ENCODE peak calls at places on chromosomes 2 and 18, in seven cellular contexts. I, M, S, G, F, V and A are unnamed samples.

GRCh38 chr18:79546781-79547272 is 132.8 kb upstream of the CTDP1 start:
- DNase-seq in I (peak), M (no peak), F (peak), G (no peak), S (no peak), V (no peak), A (peak)

GRCh38 chr2:9285385-9285784 is 78.8 kb downstream of the ASAP2 start:
- DNase-seq in F (no peak), M (no peak), S (no peak), G (no peak), V (no peak), I (no peak), A (no peak)

GRCh38 chr2:194383404-194383803 is 1273.6 kb upstream of the SLC39A10 start:
- DNase-seq in M (no peak), S (no peak), V (peak), G (peak), F (no peak), I (no peak), A (no peak)

GRCh38 chr18:12934454-12935071 is 13.2 kb upstream of the SEH1L start:
- DNase-seq in M (peak), G (peak), F (peak), S (peak), I (peak), V (peak), A (peak)

GRCh38 chr2:240662681-240663080 is 20.0 kb downstream of the AQP12B start:
- DNase-seq in M (no peak), G (peak), V (peak), S (no peak), I (peak), F (no peak), A (no peak)

GRCh38 chr2:157304811-157305712 is 20.6 kb downstream of the ERMN start:
- DNase-seq in M (no peak), G (peak), S (no peak), V (peak), I (no peak), F (no peak), A (peak)

GRCh38 chr2:237790353-237790752 is 8.2 kb upstream of the RBM44 start:
- DNase-seq in G (peak), M (no peak), V (peak), F (no peak), I (no peak), S (no peak), A (no peak)

GRCh38 chr2:239775623-239776440 is 249.3 kb downstream of the NDUFA10 start:
- DNase-seq in M (no peak), I (peak), S (no peak), G (no peak), F (no peak), V (no peak), A (no peak)

GRCh38 chr2:186164325-186164724 is 321.7 kb upstream of the ZC3H15 start:
- DNase-seq in G (no peak), S (no peak), F (no peak), I (no peak), M (no peak), V (no peak), A (no peak)

GRCh38 chr2:199460101-199460671 is 2.4 kb upstream of the SATB2 start:
- DNase-seq in M (no peak), G (peak), V (peak), S (no peak), I (no peak), F (no peak), A (no peak)

GRCh38 chr2:190511104-190511503 is 23.4 kb downstream of the NEMP2 start:
- DNase-seq in V (peak), M (no peak), S (no peak), F (no peak), G (peak), I (no peak), A (no peak)

GRCh38 chr2:105179469-105180372 is 61.8 kb upstream of the GPR45 start:
- DNase-seq in I (peak), M (no peak), F (peak), V (peak), S (peak), G (peak), A (peak)

GRCh38 chr2:54658548-54659207 is 64.8 kb upstream of the EML6 start:
- DNase-seq in G (peak), S (no peak), F (no peak), M (no peak), V (peak), I (no peak), A (no peak)

GRCh38 chr18:8982416-8983183 is 119.9 kb upstream of the NDUFV2 start:
- DNase-seq in G (peak), S (peak), M (no peak), V (peak), F (no peak), I (peak), A (peak)

GRCh38 chr18:9419956-9420631 is 55.2 kb upstream of the RALBP1 start:
- DNase-seq in S (no peak), I (no peak), M (no peak), F (no peak), G (peak), V (peak), A (no peak)

GRCh38 chr2:237405605-237406004 is 8.4 kb downstream of the COL6A3 start:
- DNase-seq in I (no peak), G (no peak), F (no peak), M (no peak), S (no peak), V (peak), A (no peak)

GRCh38 chr2:192437653-192438052 is 242.9 kb upstream of the TMEFF2 start:
- DNase-seq in F (no peak), S (no peak), M (no peak), V (no peak), G (no peak), I (no peak), A (peak)

GRCh38 chr18:59631583-59632181 is 65.5 kb downstream of the CCBE1 start:
- DNase-seq in V (peak), S (no peak), I (peak), M (no peak), F (no peak), G (peak), A (no peak)

GRCh38 chr2:40797115-40797514 is 345.2 kb upstream of the SLC8A1 start:
- DNase-seq in V (peak), G (peak), M (no peak), S (no peak), I (no peak), F (no peak), A (no peak)

GRCh38 chr18:23805898-23806297 is 116.6 kb downstream of the LAMA3 start:
- DNase-seq in G (peak), F (no peak), V (peak), S (no peak), M (no peak), I (no peak), A (no peak)

GRCh38 chr2:30439879-30440278 is 7.2 kb upstream of the LCLAT1 start:
- DNase-seq in F (no peak), I (no peak), G (no peak), S (no peak), M (no peak), V (no peak), A (no peak)

GRCh38 chr2:168025487-168026203 is 221.8 kb downstream of the STK39 start:
- DNase-seq in S (no peak), V (peak), F (no peak), M (no peak), G (no peak), I (no peak), A (no peak)

GRCh38 chr2:23432531-23432930 is 47.6 kb downstream of the KLHL29 start:
- DNase-seq in G (no peak), S (no peak), V (no peak), M (no peak), F (peak), I (peak), A (no peak)

DNA sequence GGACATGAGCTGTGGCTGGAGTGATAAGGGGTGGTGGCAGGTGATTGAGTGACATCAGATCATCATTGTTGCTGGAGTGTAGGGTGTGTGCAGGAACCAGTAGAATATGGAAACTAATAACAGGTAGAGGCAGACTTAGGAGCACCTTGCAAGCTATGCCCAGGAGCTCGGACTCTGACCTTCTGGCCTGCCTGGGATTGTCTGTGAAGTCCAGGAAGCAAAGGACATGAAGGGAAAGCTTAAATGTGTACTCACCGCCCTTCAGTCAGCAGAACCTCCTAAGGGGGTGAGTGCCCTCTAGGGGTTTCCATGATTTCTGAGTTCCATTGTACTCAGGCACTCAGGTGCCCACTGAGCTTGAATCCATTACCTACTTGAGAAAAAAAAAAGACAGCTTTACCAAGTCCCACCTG is 104.2 kb downstream of the CRIM1 start:
- DNase-seq in F (peak), M (peak), G (peak), I (peak), S (no peak), V (peak), A (peak)
- TF ChIP-seq CTCF in F (peak), M (peak), G (peak), I (peak), S (peak), V (peak), A (peak)

GRCh38 chr2:100752628-100753333 is 67.2 kb upstream of the NPAS2 start:
- DNase-seq in G (peak), V (peak), F (no peak), M (no peak), I (no peak), S (no peak), A (no peak)
- H3K4me3 ChIP-seq in G (no peak), V (no peak), F (no peak), M (no peak), I (no peak), S (no peak), A (no peak)

GRCh38 chr18:48913201-48913600 is 37.6 kb downstream of the SMAD7 start:
- DNase-seq in F (no peak), I (peak), S (no peak), V (no peak), G (no peak), M (peak), A (no peak)
- TF ChIP-seq CTCF in F (peak), I (peak), S (peak), V (peak), G (peak), M (peak), A (peak)

GRCh38 chr2:204386668-204387067 is 158.6 kb upstream of the PARD3B start:
- DNase-seq in G (no peak), S (no peak), I (no peak), M (no peak), V (no peak), F (no peak), A (no peak)
- H3K4me3 ChIP-seq in G (no peak), S (no peak), I (no peak), M (no peak), V (no peak), F (no peak), A (no peak)

DNA sequence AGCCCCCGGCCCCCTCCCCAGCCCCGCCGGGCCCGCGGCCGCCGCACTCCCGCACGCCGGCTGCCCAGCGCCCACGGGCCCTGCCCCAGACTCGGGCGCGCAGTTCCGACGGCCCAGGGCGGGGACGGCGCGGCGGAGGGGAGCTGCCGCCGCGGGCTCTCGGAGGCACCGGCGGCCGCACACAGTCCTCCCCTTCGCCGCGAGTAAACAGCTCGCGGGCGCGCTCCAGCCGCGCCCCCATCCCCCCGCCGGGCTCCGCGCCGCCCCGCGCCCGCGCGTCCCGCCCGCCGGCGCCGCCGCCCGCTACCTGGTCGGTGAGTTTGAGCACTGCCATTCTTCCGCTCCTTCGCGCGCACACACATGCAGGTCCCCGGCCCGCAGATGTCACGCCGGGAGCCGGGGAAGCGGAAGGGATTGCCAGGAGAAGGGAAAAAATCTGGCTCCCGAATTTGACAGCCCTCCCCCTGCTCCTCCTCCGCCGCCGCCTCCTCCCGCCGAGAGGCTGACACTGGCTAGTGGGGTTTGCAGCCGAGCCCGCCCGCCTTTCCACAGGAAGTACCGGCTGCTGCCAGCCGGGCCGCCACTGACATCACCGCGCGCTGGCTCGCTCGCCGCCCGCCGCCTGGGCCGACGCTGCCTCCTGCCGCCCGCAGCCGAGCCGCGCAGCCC is at the start of gene ANKRD44:
- DNase-seq in F (peak), V (peak), G (peak), S (peak), I (peak), M (peak), A (no peak)
- TF ChIP-seq CTCF in F (peak), V (peak), G (no peak), S (peak), I (peak), M (no peak), A (no peak)

DNA sequence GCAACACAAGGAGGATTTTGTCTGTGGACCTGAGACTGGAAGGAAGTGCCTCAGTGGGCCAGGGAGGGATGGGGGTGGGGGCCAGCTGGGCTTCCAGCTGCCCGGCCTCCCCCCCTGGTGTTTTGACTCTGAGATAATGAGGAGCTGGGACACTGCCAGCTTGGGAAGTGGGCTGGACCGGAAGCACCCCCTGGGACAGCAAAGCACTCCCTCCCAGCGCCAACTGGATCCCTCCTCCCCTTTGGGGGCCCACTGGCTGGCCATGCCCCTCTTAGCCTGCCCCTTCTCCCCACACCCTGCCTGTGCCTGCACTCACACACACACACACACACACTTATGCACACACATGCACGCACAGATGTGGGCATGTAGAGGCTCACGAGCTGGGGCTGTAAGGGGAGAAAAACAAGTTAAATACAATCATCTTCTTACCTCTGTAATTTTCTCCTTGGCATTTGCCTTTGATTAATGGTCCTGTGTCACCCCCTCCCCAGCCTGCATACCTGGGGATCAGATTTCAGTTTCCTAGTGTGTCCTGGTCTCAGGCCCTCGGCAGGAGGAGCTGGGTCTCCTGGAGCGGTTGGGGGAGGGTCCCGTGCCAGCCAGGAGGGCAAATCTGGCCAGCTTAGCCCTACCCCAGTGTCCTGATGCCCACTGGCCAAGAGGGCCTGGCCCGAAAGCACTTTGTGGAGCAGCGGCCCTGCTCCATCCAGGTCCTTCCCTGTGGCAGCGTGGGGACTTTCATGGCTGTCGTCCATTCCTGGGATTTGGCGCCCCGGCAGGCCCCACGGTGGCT is 3.6 kb downstream of the ITM2C start:
- DNase-seq in S (no peak), I (peak), V (no peak), F (no peak), G (peak), M (no peak), A (no peak)
- H3K4me3 ChIP-seq in S (no peak), I (peak), V (no peak), F (no peak), G (no peak), M (no peak), A (no peak)

GRCh38 chr2:65071499-65072180 is 15.4 kb downstream of the CEP68 start:
- DNase-seq in S (no peak), G (no peak), I (peak), V (peak), M (no peak), F (no peak), A (no peak)
- TF ChIP-seq CTCF in S (peak), G (peak), I (peak), V (peak), M (no peak), F (peak), A (peak)